ENCODE peak calls at places on chromosomes 5 and 9, in four cellular contexts. A, T, K and B are unnamed samples.

GRCh38 chr9:81584099-81584498 is 105.2 kb downstream of the TLE1 start:
- DNase-seq in A (no peak), T (no peak), K (no peak), B (no peak)

GRCh38 chr5:43041669-43042175 is 1.6 kb upstream of the ANXA2R start:
- DNase-seq in A (no peak), T (peak), K (peak), B (peak)

GRCh38 chr5:80755634-80756033 is 100.9 kb upstream of the DHFR start:
- DNase-seq in A (no peak), T (no peak), K (no peak), B (no peak)

GRCh38 chr5:106894964-106895363 is 775.8 kb downstream of the EFNA5 start:
- DNase-seq in A (no peak), T (no peak), K (no peak), B (no peak)

GRCh38 chr5:73093943-73094342 is 26.4 kb upstream of the TMEM171 start:
- DNase-seq in A (no peak), T (no peak), K (no peak), B (no peak)

GRCh38 chr9:90044263-90044662 is 439.5 kb downstream of the GADD45G start:
- DNase-seq in A (no peak), T (no peak), K (no peak), B (no peak)

GRCh38 chr5:142946547-142947426 is 176.6 kb downstream of the ARHGAP26 start:
- DNase-seq in A (no peak), T (no peak), K (no peak), B (no peak)

GRCh38 chr9:86324308-86324707 is 29.9 kb downstream of the TUT7 start:
- DNase-seq in A (no peak), T (no peak), K (no peak), B (no peak)

GRCh38 chr9:20592673-20593072 is 29.6 kb downstream of the MLLT3 start:
- DNase-seq in A (no peak), T (no peak), K (no peak), B (no peak)

GRCh38 chr5:87069311-87069710 is 198.4 kb upstream of the RASA1 start:
- DNase-seq in A (no peak), T (no peak), K (no peak), B (no peak)

GRCh38 chr5:57476743-57477142 is 5.9 kb downstream of the ACTBL2 start:
- DNase-seq in A (no peak), T (no peak), K (no peak), B (no peak)

GRCh38 chr9:113807173-113808061 is 68.7 kb upstream of the ZNF618 start:
- DNase-seq in A (peak), T (peak), K (peak), B (peak)

GRCh38 chr5:39194466-39195136 is 24.8 kb downstream of the FYB1 start:
- DNase-seq in A (no peak), T (no peak), K (no peak), B (no peak)

GRCh38 chr5:140794594-140795258 is at the start of gene PCDHA2:
- DNase-seq in A (no peak), T (no peak), K (no peak), B (no peak)
- H3K4me3 ChIP-seq in A (no peak), T (no peak), K (no peak), B (no peak)

GRCh38 chr5:95731571-95732554 is 727 bp downstream of the RHOBTB3 start:
- DNase-seq in A (no peak), T (peak), K (no peak), B (peak)

GRCh38 chr5:95734916-95735315 is 3.8 kb downstream of the RHOBTB3 start:
- DNase-seq in A (no peak), T (no peak), K (no peak), B (no peak)

GRCh38 chr5:95733100-95733499 is 2.0 kb downstream of the RHOBTB3 start:
- DNase-seq in A (no peak), T (no peak), K (no peak), B (no peak)

GRCh38 chr5:95735436-95735835 is 4.3 kb downstream of the RHOBTB3 start:
- DNase-seq in A (no peak), T (no peak), K (no peak), B (no peak)

DNA sequence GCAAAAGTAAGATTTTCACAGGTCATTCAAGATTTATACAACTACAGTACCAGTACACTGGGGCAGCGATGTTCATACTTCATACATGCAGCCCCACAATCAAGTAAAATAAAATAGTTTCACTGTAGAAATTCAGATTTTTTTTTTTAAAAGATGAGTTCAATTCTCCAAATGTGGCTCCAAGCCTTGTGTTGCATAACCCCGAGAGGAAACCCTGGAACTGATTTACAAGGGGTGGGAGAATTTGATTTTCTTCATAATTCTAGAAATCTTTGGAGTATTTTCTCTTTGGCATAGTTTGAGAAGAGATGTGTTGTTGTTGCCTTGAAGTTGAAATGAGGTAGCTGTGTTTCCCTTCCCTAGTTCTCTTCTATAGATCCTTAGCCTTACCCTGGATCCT is 3.0 kb downstream of the RHOBTB3 start:
- DNase-seq in A (no peak), T (no peak), K (no peak), B (no peak)
- H3K4me3 ChIP-seq in A (no peak), T (no peak), K (no peak), B (no peak)

GRCh38 chr9:127303830-127304229 is 39.3 kb downstream of the GARNL3 start:
- DNase-seq in A (no peak), T (no peak), K (no peak), B (no peak)

GRCh38 chr9:127295005-127295404 is 30.4 kb downstream of the GARNL3 start:
- DNase-seq in A (no peak), T (no peak), K (no peak), B (no peak)

GRCh38 chr9:127305450-127306226 is 41.1 kb downstream of the GARNL3 start:
- DNase-seq in A (no peak), T (no peak), K (no peak), B (no peak)

GRCh38 chr9:127300886-127301447 is 36.4 kb downstream of the GARNL3 start:
- DNase-seq in A (no peak), T (no peak), K (no peak), B (no peak)
- H3K4me3 ChIP-seq in A (no peak), T (no peak), K (no peak), B (no peak)

DNA sequence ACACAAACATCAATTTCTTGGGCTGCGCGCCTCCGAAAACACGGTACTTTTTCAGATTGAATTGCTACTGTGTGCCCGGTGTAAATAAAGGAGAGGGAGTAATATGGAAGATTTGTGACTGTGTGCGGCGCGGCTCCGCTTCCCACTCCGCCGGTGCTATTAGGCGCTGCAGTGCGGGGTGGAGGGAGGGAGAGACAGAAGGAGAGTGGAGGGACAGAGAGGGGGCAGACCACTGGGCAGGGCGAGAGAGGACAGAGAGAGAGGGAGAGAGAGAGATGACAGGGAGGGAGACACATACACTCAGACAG is 24.8 kb upstream of the RNU6ATAC start:
- DNase-seq in A (no peak), T (no peak), K (no peak), B (no peak)
- H3K4me3 ChIP-seq in A (no peak), T (no peak), K (no peak), B (no peak)